ENCODE peak calls at places on chromosomes 1 and 21, in ten cellular contexts. J, B, Y, M, G, E, C, F, O and L are unnamed samples.

GRCh38 chr1:47533176-47534039 is 95.6 kb downstream of the FOXD2 start:
- DNase-seq in B (peak), O (peak), M (no peak), E (no peak), J (peak), F (peak), C (no peak), Y (peak), G (no peak), L (no peak)

GRCh38 chr1:5947071-5947821 is 45.0 kb downstream of the NPHP4 start:
- DNase-seq in Y (peak), F (no peak), C (no peak), E (no peak), M (no peak), O (no peak), G (no peak), J (no peak), B (no peak), L (no peak)

GRCh38 chr1:7325254-7325653 is 445.8 kb upstream of the VAMP3 start:
- DNase-seq in G (no peak), Y (peak), F (no peak), E (no peak), B (no peak), J (no peak), M (no peak), C (no peak), O (no peak), L (no peak)

GRCh38 chr1:47431534-47431933 is 6.3 kb upstream of the FOXD2 start:
- DNase-seq in M (no peak), C (no peak), G (no peak), E (no peak), O (no peak), B (no peak), Y (peak), J (peak), F (peak), L (no peak)

GRCh38 chr1:53619088-53619810 is 119.7 kb downstream of the GLIS1 start:
- DNase-seq in J (no peak), E (no peak), Y (peak), F (no peak), O (no peak), G (no peak), C (no peak), M (no peak), B (peak), L (no peak)

GRCh38 chr21:41660748-41661147 is 106.1 kb downstream of the RIPK4 start:
- DNase-seq in G (no peak), O (no peak), Y (no peak), B (peak), M (no peak), E (no peak), J (no peak), C (no peak), F (no peak), L (no peak)

GRCh38 chr1:183931646-183932271 is 105.8 kb downstream of the COLGALT2 start:
- DNase-seq in O (no peak), J (no peak), B (no peak), F (no peak), G (no peak), C (no peak), E (no peak), M (no peak), Y (no peak), L (no peak)

GRCh38 chr1:112395832-112396667 is at the start of gene CTTNBP2NL:
- DNase-seq in J (peak), O (peak), Y (peak), M (peak), B (peak), F (peak), E (peak), C (peak), G (peak), L (peak)

GRCh38 chr1:211732276-211732571 is 56.8 kb upstream of the NEK2 start:
- DNase-seq in E (no peak), G (no peak), B (no peak), C (no peak), J (no peak), M (no peak), Y (no peak), O (no peak), F (no peak), L (no peak)

GRCh38 chr1:221672160-221672762 is 69.6 kb downstream of the DUSP10 start:
- DNase-seq in C (no peak), G (no peak), E (no peak), J (peak), B (no peak), F (peak), O (no peak), Y (no peak), M (no peak), L (no peak)

GRCh38 chr21:17688912-17689874 is 76.5 kb upstream of the BTG3 start:
- DNase-seq in J (no peak), G (peak), C (peak), E (peak), B (peak), Y (peak), O (peak), F (peak), M (peak), L (no peak)

GRCh38 chr21:31252611-31253010 is 91.5 kb downstream of the TIAM1 start:
- DNase-seq in Y (no peak), B (no peak), G (no peak), C (no peak), J (no peak), F (no peak), M (no peak), E (no peak), O (no peak), L (peak)

GRCh38 chr1:230743874-230744273 is 3.3 kb upstream of the CAPN9 start:
- DNase-seq in O (no peak), E (no peak), C (no peak), F (no peak), G (no peak), J (no peak), Y (no peak), B (no peak), M (no peak), L (no peak)

GRCh38 chr1:95007687-95008086 is 65.1 kb downstream of the ALG14 start:
- DNase-seq in J (no peak), C (no peak), Y (no peak), M (no peak), B (no peak), E (no peak), F (no peak), O (no peak), G (peak), L (no peak)

GRCh38 chr1:185373813-185374524 is 56.9 kb upstream of the IVNS1ABP start:
- DNase-seq in F (peak), O (no peak), Y (no peak), G (no peak), C (no peak), B (no peak), M (no peak), E (no peak), J (peak), L (no peak)